ENCODE peak calls at places on chromosomes 1 and 21, in four cellular contexts. K is AG04450, R is A673, L is fibroblast of mammary gland. Z is an unnamed sample.

GRCh38 chr1:162371611-162372010 is 5.0 kb downstream of the SPATA46 start:
- DNase-seq in K (no peak), R (no peak), L (no peak), Z (no peak)

GRCh38 chr1:7561331-7561921 is 209.7 kb upstream of the VAMP3 start:
- DNase-seq in K (no peak), R (peak; percentile 63), L (peak; percentile 7), Z (no peak)

GRCh38 chr1:229165327-229165726 is 105.6 kb upstream of the RAB4A start:
- DNase-seq in K (no peak), R (no peak), L (no peak), Z (no peak)

GRCh38 chr1:94949681-94950661 is 23.1 kb upstream of the CNN3 start:
- DNase-seq in K (no peak), R (no peak), L (peak; percentile 64), Z (no peak)

GRCh38 chr1:2865571-2866414 is 64.3 kb upstream of the TTC34 start:
- DNase-seq in K (no peak), R (no peak), L (no peak), Z (no peak)

GRCh38 chr1:54310439-54311328 is 95.5 kb downstream of the SSBP3 start:
- DNase-seq in K (no peak), R (no peak), L (peak; percentile 41), Z (no peak)

GRCh38 chr1:158039380-158039779 is 45.9 kb downstream of the KIRREL1 start:
- DNase-seq in K (no peak), R (no peak), L (peak; percentile 59), Z (no peak)

GRCh38 chr1:3323021-3323790 is 131.3 kb upstream of the ARHGEF16 start:
- DNase-seq in K (no peak), R (no peak), L (no peak), Z (no peak)

GRCh38 chr21:45074818-45075605 is 632 bp downstream of the ADARB1 start:
- DNase-seq in K (no peak), R (peak; percentile 45), L (no peak), Z (no peak)

GRCh38 chr1:180881806-180882509 is 30.7 kb upstream of the KIAA1614 start:
- DNase-seq in K (no peak), R (peak; percentile 63), L (peak; percentile 64), Z (peak; percentile 44)

GRCh38 chr1:150561830-150562367 is 12.7 kb downstream of the ADAMTSL4 start:
- DNase-seq in K (peak; percentile 81), R (peak; percentile 77), L (peak; percentile 94), Z (no peak)
- TF ChIP-seq CTCF in K (no peak), R (no peak), L (no peak), Z (no peak)

GRCh38 chr1:212700892-212701819 is 1.5 kb upstream of the BATF3 start:
- DNase-seq in K (peak; percentile 15), R (peak; percentile 33), L (peak; percentile 52), Z (no peak)

GRCh38 chr1:212701910-212702309 is 2.3 kb upstream of the BATF3 start:
- DNase-seq in K (no peak), R (no peak), L (no peak), Z (no peak)

GRCh38 chr1:212699839-212700596 is at the start of gene BATF3:
- DNase-seq in K (no peak), R (peak; percentile 65), L (no peak), Z (no peak)

GRCh38 chr1:212699104-212699838 is 369 bp downstream of the BATF3 start:
- DNase-seq in K (no peak), R (peak; percentile 67), L (peak; percentile 26), Z (no peak)

DNA sequence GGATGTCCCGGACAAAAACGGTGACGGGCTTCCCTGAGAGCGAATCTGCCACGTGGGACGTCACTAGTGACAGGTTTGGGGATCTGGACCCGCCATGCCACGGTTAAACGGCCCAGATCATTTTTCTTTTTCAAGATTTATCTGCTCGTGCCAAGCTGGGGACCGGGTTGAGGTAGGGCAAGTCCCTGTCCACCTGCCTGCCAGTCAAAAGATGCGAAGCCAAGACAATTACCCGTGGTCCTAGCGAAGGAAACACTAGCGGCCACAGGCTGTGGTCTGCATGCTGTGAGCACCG is 904 bp upstream of the BATF3 start:
- DNase-seq in K (no peak), R (no peak), L (no peak), Z (no peak)
- H3K4me3 ChIP-seq in K (peak overlapping the region; percentile 66), R (peak overlapping the region; percentile 49), L (peak overlapping the region; percentile 50), Z (peak overlapping the region; percentile 40)

DNA sequence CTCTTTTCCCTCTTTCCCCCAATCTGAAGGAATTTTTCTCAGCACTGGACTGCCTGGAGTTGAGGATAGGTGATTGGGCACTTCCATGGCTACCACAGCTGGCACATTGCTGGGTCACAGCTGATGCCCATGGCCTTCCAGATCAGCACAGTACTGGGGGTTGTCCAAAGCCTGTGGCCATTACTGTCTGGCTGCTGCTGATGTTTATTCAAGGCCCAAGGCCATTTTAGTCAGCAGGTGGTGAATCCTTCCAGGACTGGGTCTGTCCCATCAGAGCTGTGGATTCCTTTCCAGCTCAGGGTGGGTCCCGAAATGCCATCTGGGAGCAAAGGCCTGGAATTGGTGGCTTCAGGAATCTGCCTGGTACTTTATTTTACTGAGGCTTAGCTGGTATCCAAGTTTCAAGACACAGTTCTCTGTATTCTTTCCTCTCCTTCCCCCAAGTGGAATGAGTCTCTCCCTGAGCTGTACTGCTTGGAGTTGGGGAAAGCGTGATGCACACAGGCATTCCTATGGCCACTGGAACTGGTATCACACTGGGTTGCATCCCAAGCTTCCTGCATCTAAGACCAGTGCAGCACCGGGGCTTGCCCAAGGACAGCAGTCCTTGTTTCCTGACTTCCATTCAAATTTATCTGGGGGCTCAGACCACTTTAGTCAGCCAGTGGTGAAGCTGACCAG is 19.1 kb downstream of the GPR88 start:
- DNase-seq in K (no peak), R (no peak), L (no peak), Z (no peak)
- TF ChIP-seq CTCF in K (no peak), R (no peak), L (no peak), Z (no peak)

GRCh38 chr1:51863384-51863783 is 15.1 kb downstream of the NRDC start:
- DNase-seq in K (no peak), R (no peak), L (no peak), Z (no peak)
- H3K4me3 ChIP-seq in K (no peak overlapping the region), R (no peak overlapping the region), L (no peak overlapping the region), Z (no peak overlapping the region)

GRCh38 chr1:167057297-167057688 is 32.9 kb downstream of the GPA33 start:
- DNase-seq in K (no peak), R (peak; percentile 69), L (peak; percentile 19), Z (no peak)

GRCh38 chr1:167059729-167060107 is 30.5 kb downstream of the GPA33 start:
- DNase-seq in K (no peak), R (no peak), L (peak; percentile 7), Z (no peak)

GRCh38 chr1:167061073-167061464 is 29.1 kb downstream of the GPA33 start:
- DNase-seq in K (no peak), R (no peak), L (no peak), Z (no peak)

GRCh38 chr1:167059045-167059728 is 31.0 kb downstream of the GPA33 start:
- DNase-seq in K (peak; percentile 27), R (peak; percentile 84), L (peak; percentile 62), Z (no peak)

GRCh38 chr1:167060141-167061072 is 29.8 kb downstream of the GPA33 start:
- DNase-seq in K (no peak), R (peak; percentile 47), L (no peak), Z (no peak)
- TF ChIP-seq CTCF in K (peak; percentile 11), R (peak; percentile 46), L (peak; percentile 24), Z (peak; percentile 17)

GRCh38 chr21:42061866-42062542 is 9.1 kb upstream of the UMODL1 start:
- DNase-seq in K (no peak), R (no peak), L (no peak), Z (no peak)
- H3K4me3 ChIP-seq in K (no peak overlapping the region), R (no peak overlapping the region), L (no peak overlapping the region), Z (no peak overlapping the region)